ENCODE peak calls at places on chromosomes 2 and 18, in eight cellular contexts. R is anterior cingulate cortex, I is stromal cell of bone marrow, K is NCI-H2029, E is NCI-H187, L is OCI-M1, D is HFFc6, S is nucleus accumbens. W is an unnamed sample.

GRCh38 chr2:237904806-237905599 is 45.6 kb downstream of the RAMP1 start:
- DNase-seq in L (peak), E (no peak), R (no peak), I (peak), D (peak), S (no peak), K (no peak), W (peak)

GRCh38 chr2:201167546-201167945 is 15.4 kb upstream of the CASP10 start:
- DNase-seq in D (no peak), K (no peak), S (no peak), E (no peak), L (no peak), I (no peak), R (no peak), W (no peak)

GRCh38 chr2:223991611-223992010 is 34.3 kb downstream of the MRPL44 start:
- DNase-seq in D (no peak), K (no peak), E (no peak), R (no peak), L (no peak), I (no peak), S (no peak), W (no peak)

GRCh38 chr2:767440-767839 is 90.2 kb upstream of the TMEM18 start:
- DNase-seq in R (no peak), D (no peak), E (no peak), L (no peak), K (no peak), I (no peak), S (no peak), W (peak)

GRCh38 chr2:172924070-172924469 is 151.6 kb upstream of the MAP3K20 start:
- DNase-seq in E (no peak), I (no peak), D (no peak), L (no peak), S (no peak), R (no peak), K (no peak), W (no peak)

GRCh38 chr18:9100796-9101195 is 1.7 kb upstream of the NDUFV2 start:
- DNase-seq in I (no peak), K (no peak), L (no peak), S (no peak), D (no peak), R (no peak), E (no peak), W (no peak)

GRCh38 chr2:155965415-155966070 is 367.0 kb downstream of the NR4A2 start:
- DNase-seq in R (no peak), D (no peak), L (no peak), E (no peak), I (no peak), S (no peak), K (no peak), W (no peak)

GRCh38 chr2:205245001-205245400 is 437.3 kb upstream of the NRP2 start:
- DNase-seq in D (no peak), I (no peak), S (no peak), K (no peak), R (no peak), E (no peak), L (no peak), W (no peak)

W was measured in MV-4-11.